ENCODE peak calls at places on chromosomes 2 and 18, in six cellular contexts. One of them, this sample, is unnamed.
A peak's percentile ranks its signal among the peaks of the same experiment; 100 is the strongest.

GRCh38 chr2:32742381-32742780 is 114.5 kb downstream of the TTC27 start:
- DNase-seq in body of pancreas: no peak
- DNase-seq in brain microvascular endothelial cell: no peak
- DNase-seq in effector memory CD4-positive, alpha-beta T cell: no peak
- DNase-seq in cardiac muscle cell: no peak
- DNase-seq in lung: no peak
- DNase-seq in this sample: no peak

GRCh38 chr2:33322099-33322498 is 154.3 kb upstream of the RASGRP3 start:
- DNase-seq in body of pancreas: peak; percentile 19
- DNase-seq in brain microvascular endothelial cell: peak; percentile 40
- DNase-seq in effector memory CD4-positive, alpha-beta T cell: no peak
- DNase-seq in cardiac muscle cell: peak; percentile 61
- DNase-seq in lung: no peak
- DNase-seq in this sample: no peak

GRCh38 chr2:103819599-103819998 is 1034.3 kb upstream of the POU3F3 start:
- DNase-seq in body of pancreas: no peak
- DNase-seq in brain microvascular endothelial cell: no peak
- DNase-seq in effector memory CD4-positive, alpha-beta T cell: no peak
- DNase-seq in cardiac muscle cell: no peak
- DNase-seq in lung: no peak
- DNase-seq in this sample: no peak

GRCh38 chr18:58047556-58047882 is 3.5 kb downstream of the NEDD4L start:
- DNase-seq in body of pancreas: no peak
- DNase-seq in brain microvascular endothelial cell: no peak
- DNase-seq in effector memory CD4-positive, alpha-beta T cell: no peak
- DNase-seq in cardiac muscle cell: no peak
- DNase-seq in lung: no peak
- DNase-seq in this sample: no peak

GRCh38 chr2:145690183-145690582 is 1170.3 kb upstream of the ZEB2 start:
- DNase-seq in body of pancreas: no peak
- DNase-seq in brain microvascular endothelial cell: peak; percentile 6
- DNase-seq in effector memory CD4-positive, alpha-beta T cell: no peak
- DNase-seq in cardiac muscle cell: peak; percentile 44
- DNase-seq in lung: no peak
- DNase-seq in this sample: no peak

GRCh38 chr18:48794251-48794970 is 156.4 kb downstream of the SMAD7 start:
- DNase-seq in body of pancreas: peak; percentile 4
- DNase-seq in brain microvascular endothelial cell: no peak
- DNase-seq in effector memory CD4-positive, alpha-beta T cell: no peak
- DNase-seq in cardiac muscle cell: no peak
- DNase-seq in lung: no peak
- DNase-seq in this sample: peak; percentile 0

GRCh38 chr18:44178476-44178875 is 502.2 kb upstream of the SETBP1 start:
- DNase-seq in body of pancreas: peak; percentile 14
- DNase-seq in brain microvascular endothelial cell: no peak
- DNase-seq in effector memory CD4-positive, alpha-beta T cell: no peak
- DNase-seq in cardiac muscle cell: peak; percentile 29
- DNase-seq in lung: no peak
- DNase-seq in this sample: no peak

GRCh38 chr2:2619995-2620394 is 288.9 kb upstream of the MYT1L start:
- DNase-seq in body of pancreas: no peak
- DNase-seq in brain microvascular endothelial cell: no peak
- DNase-seq in effector memory CD4-positive, alpha-beta T cell: no peak
- DNase-seq in cardiac muscle cell: no peak
- DNase-seq in lung: no peak
- DNase-seq in this sample: no peak

GRCh38 chr2:63436488-63436887 is 151.8 kb downstream of the WDPCP start:
- DNase-seq in body of pancreas: no peak
- DNase-seq in brain microvascular endothelial cell: no peak
- DNase-seq in effector memory CD4-positive, alpha-beta T cell: no peak
- DNase-seq in cardiac muscle cell: no peak
- DNase-seq in lung: no peak
- DNase-seq in this sample: no peak

GRCh38 chr2:46352621-46353020 is 55.4 kb downstream of the EPAS1 start:
- DNase-seq in body of pancreas: no peak
- DNase-seq in brain microvascular endothelial cell: no peak
- DNase-seq in effector memory CD4-positive, alpha-beta T cell: no peak
- DNase-seq in cardiac muscle cell: no peak
- DNase-seq in lung: no peak
- DNase-seq in this sample: no peak

GRCh38 chr2:159211447-159212396 is 74.8 kb downstream of the WDSUB1 start:
- DNase-seq in body of pancreas: no peak
- DNase-seq in brain microvascular endothelial cell: no peak
- DNase-seq in effector memory CD4-positive, alpha-beta T cell: no peak
- DNase-seq in cardiac muscle cell: no peak
- DNase-seq in lung: no peak
- DNase-seq in this sample: no peak

GRCh38 chr2:96923810-96924774 is 54.2 kb upstream of the SEMA4C start:
- DNase-seq in body of pancreas: no peak
- DNase-seq in brain microvascular endothelial cell: no peak
- DNase-seq in effector memory CD4-positive, alpha-beta T cell: no peak
- DNase-seq in cardiac muscle cell: no peak
- DNase-seq in lung: no peak
- DNase-seq in this sample: no peak

GRCh38 chr2:132668189-132668833 is 1.7 kb downstream of the LYPD1 start:
- DNase-seq in body of pancreas: no peak
- DNase-seq in brain microvascular endothelial cell: peak; percentile 17
- DNase-seq in effector memory CD4-positive, alpha-beta T cell: no peak
- DNase-seq in cardiac muscle cell: no peak
- DNase-seq in lung: no peak
- DNase-seq in this sample: no peak

GRCh38 chr2:130877258-130877657 is 40.5 kb downstream of the ARHGEF4 start:
- DNase-seq in body of pancreas: no peak
- DNase-seq in brain microvascular endothelial cell: no peak
- DNase-seq in effector memory CD4-positive, alpha-beta T cell: no peak
- DNase-seq in cardiac muscle cell: no peak
- DNase-seq in lung: no peak
- DNase-seq in this sample: no peak

GRCh38 chr18:13179566-13180113 is 38.9 kb upstream of the LDLRAD4 start:
- DNase-seq in body of pancreas: no peak
- DNase-seq in brain microvascular endothelial cell: no peak
- DNase-seq in effector memory CD4-positive, alpha-beta T cell: no peak
- DNase-seq in cardiac muscle cell: no peak
- DNase-seq in lung: no peak
- DNase-seq in this sample: no peak

GRCh38 chr18:21831413-21831831 is 90.8 kb downstream of the MIB1 start:
- DNase-seq in body of pancreas: no peak
- DNase-seq in brain microvascular endothelial cell: peak; percentile 53
- DNase-seq in effector memory CD4-positive, alpha-beta T cell: no peak
- DNase-seq in cardiac muscle cell: peak; percentile 19
- DNase-seq in lung: no peak
- DNase-seq in this sample: peak; percentile 18

GRCh38 chr2:105418527-105418926 is 19.7 kb upstream of the FHL2 start:
- DNase-seq in body of pancreas: no peak
- DNase-seq in brain microvascular endothelial cell: no peak
- DNase-seq in effector memory CD4-positive, alpha-beta T cell: no peak
- DNase-seq in cardiac muscle cell: peak; percentile 21
- DNase-seq in lung: no peak
- DNase-seq in this sample: no peak

GRCh38 chr2:173755798-173756197 is 209.4 kb downstream of the SP3 start:
- DNase-seq in body of pancreas: no peak
- DNase-seq in brain microvascular endothelial cell: no peak
- DNase-seq in effector memory CD4-positive, alpha-beta T cell: no peak
- DNase-seq in cardiac muscle cell: no peak
- DNase-seq in lung: no peak
- DNase-seq in this sample: no peak

GRCh38 chr2:37653805-37654378 is 17.6 kb downstream of the CDC42EP3 start:
- DNase-seq in body of pancreas: no peak
- DNase-seq in brain microvascular endothelial cell: no peak
- DNase-seq in effector memory CD4-positive, alpha-beta T cell: peak; percentile 22
- DNase-seq in cardiac muscle cell: no peak
- DNase-seq in lung: peak; percentile 46
- DNase-seq in this sample: no peak

GRCh38 chr2:120283649-120284048 is 31.0 kb downstream of the RALB start:
- DNase-seq in body of pancreas: no peak
- DNase-seq in brain microvascular endothelial cell: no peak
- DNase-seq in effector memory CD4-positive, alpha-beta T cell: no peak
- DNase-seq in cardiac muscle cell: no peak
- DNase-seq in lung: no peak
- DNase-seq in this sample: no peak

DNA sequence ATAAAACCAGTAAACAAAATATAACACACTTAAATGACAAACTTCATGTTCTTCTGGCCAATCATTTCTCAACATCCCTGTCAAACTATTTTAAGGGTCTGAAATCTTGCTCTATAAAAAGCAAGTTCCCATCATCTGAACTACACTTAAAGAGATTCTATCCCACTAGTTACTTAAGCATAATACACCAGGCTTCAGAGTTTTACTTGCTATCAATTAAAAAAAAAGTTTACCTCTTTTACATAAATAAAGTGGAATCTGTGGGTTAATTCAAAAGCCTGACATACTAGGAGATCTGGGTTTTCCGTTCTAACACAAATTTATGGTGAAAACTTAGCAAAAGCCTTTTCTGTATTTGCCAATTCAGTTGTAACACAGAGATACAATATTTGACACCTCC is 1.9 kb downstream of the CLASP1 start:
- DNase-seq in body of pancreas: no peak
- DNase-seq in brain microvascular endothelial cell: no peak
- DNase-seq in effector memory CD4-positive, alpha-beta T cell: no peak
- DNase-seq in cardiac muscle cell: no peak
- DNase-seq in lung: no peak
- DNase-seq in this sample: no peak
- H3K4me3 ChIP-seq in body of pancreas: no peak overlapping the region
- H3K4me3 ChIP-seq in brain microvascular endothelial cell: no peak overlapping the region
- H3K4me3 ChIP-seq in effector memory CD4-positive, alpha-beta T cell: no peak overlapping the region
- H3K4me3 ChIP-seq in cardiac muscle cell: peak overlapping the region; percentile 86
- H3K4me3 ChIP-seq in lung: no peak overlapping the region
- H3K4me3 ChIP-seq in this sample: peak overlapping the region; percentile 99

GRCh38 chr2:170362895-170363582 is 185.1 kb downstream of the MYO3B start:
- DNase-seq in body of pancreas: no peak
- DNase-seq in brain microvascular endothelial cell: peak; percentile 4
- DNase-seq in effector memory CD4-positive, alpha-beta T cell: no peak
- DNase-seq in cardiac muscle cell: peak; percentile 7
- DNase-seq in lung: no peak
- DNase-seq in this sample: no peak

GRCh38 chr2:170368370-170368769 is 190.4 kb downstream of the MYO3B start:
- DNase-seq in body of pancreas: no peak
- DNase-seq in brain microvascular endothelial cell: no peak
- DNase-seq in effector memory CD4-positive, alpha-beta T cell: no peak
- DNase-seq in cardiac muscle cell: no peak
- DNase-seq in lung: no peak
- DNase-seq in this sample: no peak

GRCh38 chr2:170365686-170366085 is 187.7 kb downstream of the MYO3B start:
- DNase-seq in body of pancreas: no peak
- DNase-seq in brain microvascular endothelial cell: no peak
- DNase-seq in effector memory CD4-positive, alpha-beta T cell: no peak
- DNase-seq in cardiac muscle cell: no peak
- DNase-seq in lung: no peak
- DNase-seq in this sample: no peak

GRCh38 chr2:170362313-170362795 is 184.4 kb downstream of the MYO3B start:
- DNase-seq in body of pancreas: no peak
- DNase-seq in brain microvascular endothelial cell: no peak
- DNase-seq in effector memory CD4-positive, alpha-beta T cell: no peak
- DNase-seq in cardiac muscle cell: no peak
- DNase-seq in lung: no peak
- DNase-seq in this sample: no peak

GRCh38 chr2:170365003-170365402 is 187.1 kb downstream of the MYO3B start:
- DNase-seq in body of pancreas: no peak
- DNase-seq in brain microvascular endothelial cell: no peak
- DNase-seq in effector memory CD4-positive, alpha-beta T cell: no peak
- DNase-seq in cardiac muscle cell: no peak
- DNase-seq in lung: no peak
- DNase-seq in this sample: no peak
- H3K27me3 ChIP-seq in body of pancreas: no peaks in the 10 kb centered on the region
- H3K27me3 ChIP-seq in brain microvascular endothelial cell: peaks cover 38% of the 10 kb centered on the region
- H3K27me3 ChIP-seq in effector memory CD4-positive, alpha-beta T cell: no peaks in the 10 kb centered on the region
- H3K27me3 ChIP-seq in cardiac muscle cell: peaks cover 31% of the 10 kb centered on the region
- H3K27me3 ChIP-seq in lung: no peaks in the 10 kb centered on the region
- H3K27me3 ChIP-seq in this sample: no peaks in the 10 kb centered on the region

GRCh38 chr2:42369551-42370229 is 8.7 kb upstream of the COX7A2L start:
- DNase-seq in body of pancreas: no peak
- DNase-seq in brain microvascular endothelial cell: no peak
- DNase-seq in effector memory CD4-positive, alpha-beta T cell: no peak
- DNase-seq in cardiac muscle cell: no peak
- DNase-seq in lung: no peak
- DNase-seq in this sample: no peak

GRCh38 chr2:42366411-42366810 is 5.4 kb upstream of the COX7A2L start:
- DNase-seq in body of pancreas: no peak
- DNase-seq in brain microvascular endothelial cell: no peak
- DNase-seq in effector memory CD4-positive, alpha-beta T cell: no peak
- DNase-seq in cardiac muscle cell: no peak
- DNase-seq in lung: no peak
- DNase-seq in this sample: no peak

GRCh38 chr2:42368817-42369550 is 8.0 kb upstream of the COX7A2L start:
- DNase-seq in body of pancreas: no peak
- DNase-seq in brain microvascular endothelial cell: no peak
- DNase-seq in effector memory CD4-positive, alpha-beta T cell: no peak
- DNase-seq in cardiac muscle cell: no peak
- DNase-seq in lung: no peak
- DNase-seq in this sample: no peak

GRCh38 chr2:42364653-42365052 is 3.6 kb upstream of the COX7A2L start:
- DNase-seq in body of pancreas: no peak
- DNase-seq in brain microvascular endothelial cell: no peak
- DNase-seq in effector memory CD4-positive, alpha-beta T cell: no peak
- DNase-seq in cardiac muscle cell: no peak
- DNase-seq in lung: no peak
- DNase-seq in this sample: no peak

GRCh38 chr2:42367835-42368234 is 6.8 kb upstream of the COX7A2L start:
- DNase-seq in body of pancreas: no peak
- DNase-seq in brain microvascular endothelial cell: no peak
- DNase-seq in effector memory CD4-positive, alpha-beta T cell: no peak
- DNase-seq in cardiac muscle cell: peak; percentile 9
- DNase-seq in lung: no peak
- DNase-seq in this sample: no peak
- H3K27ac ChIP-seq in body of pancreas: no peak overlapping the region
- H3K27ac ChIP-seq in brain microvascular endothelial cell: no peak overlapping the region
- H3K27ac ChIP-seq in effector memory CD4-positive, alpha-beta T cell: no peak overlapping the region
- H3K27ac ChIP-seq in cardiac muscle cell: no peak overlapping the region
- H3K27ac ChIP-seq in lung: no peak overlapping the region
- H3K27ac ChIP-seq in this sample: no peak overlapping the region

DNA sequence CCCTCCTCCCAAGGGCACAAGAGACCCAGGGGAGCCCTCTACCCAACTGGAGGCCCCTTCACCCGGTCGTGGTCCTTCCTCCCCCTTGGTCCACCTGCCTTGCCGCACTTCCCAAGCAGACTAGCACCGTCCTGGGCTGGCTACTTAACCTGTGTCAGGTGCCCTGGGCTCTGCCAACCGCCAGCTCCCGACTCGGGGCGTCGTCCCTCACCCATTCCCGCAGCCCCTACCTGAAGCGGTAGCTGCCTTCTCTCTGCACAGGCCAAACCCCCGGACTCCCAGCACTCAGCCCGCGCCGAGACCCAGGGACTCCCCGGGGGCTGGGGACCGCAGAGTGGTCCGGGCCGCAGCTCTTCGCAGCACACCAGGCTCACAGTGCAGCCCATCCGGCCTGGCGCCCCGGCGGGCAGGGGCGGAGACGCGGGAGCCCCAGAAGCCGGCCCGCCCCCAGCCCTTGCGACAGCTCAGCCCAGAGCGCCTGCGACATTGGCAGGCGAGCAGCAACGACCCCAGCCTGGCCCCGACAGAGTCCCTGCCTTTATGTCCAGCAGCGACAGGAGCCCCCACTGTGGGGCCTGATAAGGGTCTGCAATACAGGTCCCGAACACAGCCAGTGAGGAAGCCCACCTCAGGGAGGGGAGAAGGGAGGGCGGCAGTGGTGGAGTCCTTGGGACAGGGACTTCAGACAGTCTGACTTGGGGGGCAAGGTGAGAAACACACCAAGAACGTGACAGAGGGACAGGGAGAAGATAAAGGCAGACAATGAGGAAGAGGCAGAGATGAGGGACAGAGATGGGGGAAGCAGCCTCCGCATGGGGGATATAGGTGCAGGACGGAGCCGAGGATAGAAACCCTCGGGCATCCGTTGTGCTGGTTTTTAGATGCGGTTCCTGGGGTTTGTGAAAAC is 31.0 kb upstream of the TNS1 start:
- DNase-seq in body of pancreas: no peak
- DNase-seq in brain microvascular endothelial cell: no peak
- DNase-seq in effector memory CD4-positive, alpha-beta T cell: no peak
- DNase-seq in cardiac muscle cell: no peak
- DNase-seq in lung: peak; percentile 25
- DNase-seq in this sample: no peak
- H3K4me3 ChIP-seq in body of pancreas: no peak overlapping the region
- H3K4me3 ChIP-seq in brain microvascular endothelial cell: no peak overlapping the region
- H3K4me3 ChIP-seq in effector memory CD4-positive, alpha-beta T cell: peak overlapping the region; percentile 29
- H3K4me3 ChIP-seq in cardiac muscle cell: no peak overlapping the region
- H3K4me3 ChIP-seq in lung: no peak overlapping the region
- H3K4me3 ChIP-seq in this sample: peak overlapping the region; percentile 65